ENCODE peak calls at places on chromosomes 1 and 21, in four cellular contexts. One of them, this sample, is unnamed.

GRCh38 chr1:156140879-156141707 is 12.3 kb upstream of the SEMA4A start:
- DNase-seq in fibroblast of mammary gland: peak
- DNase-seq in uterus: no peak
- DNase-seq in endothelial cell: peak
- DNase-seq in this sample: no peak

GRCh38 chr1:17842686-17843085 is 87.6 kb downstream of the ACTL8 start:
- DNase-seq in fibroblast of mammary gland: no peak
- DNase-seq in uterus: no peak
- DNase-seq in endothelial cell: no peak
- DNase-seq in this sample: no peak

GRCh38 chr1:236089046-236089773 is 24.3 kb upstream of the NID1 start:
- DNase-seq in fibroblast of mammary gland: peak
- DNase-seq in uterus: no peak
- DNase-seq in endothelial cell: no peak
- DNase-seq in this sample: no peak

GRCh38 chr1:45478129-45478802 is 12.7 kb downstream of the TESK2 start:
- DNase-seq in fibroblast of mammary gland: no peak
- DNase-seq in uterus: no peak
- DNase-seq in endothelial cell: no peak
- DNase-seq in this sample: no peak

GRCh38 chr1:202304370-202304769 is 37.4 kb downstream of the UBE2T start:
- DNase-seq in fibroblast of mammary gland: no peak
- DNase-seq in uterus: no peak
- DNase-seq in endothelial cell: no peak
- DNase-seq in this sample: no peak

GRCh38 chr1:245715970-245716369 is 561.2 kb downstream of the KIF26B start:
- DNase-seq in fibroblast of mammary gland: peak
- DNase-seq in uterus: no peak
- DNase-seq in endothelial cell: no peak
- DNase-seq in this sample: no peak

GRCh38 chr1:167663002-167663772 is 33.2 kb downstream of the RCSD1 start:
- DNase-seq in fibroblast of mammary gland: peak
- DNase-seq in uterus: no peak
- DNase-seq in endothelial cell: no peak
- DNase-seq in this sample: no peak

GRCh38 chr1:10962483-10962882 is 50.0 kb upstream of the TARDBP start:
- DNase-seq in fibroblast of mammary gland: no peak
- DNase-seq in uterus: no peak
- DNase-seq in endothelial cell: no peak
- DNase-seq in this sample: no peak

GRCh38 chr1:205986291-205986690 is 16.9 kb downstream of the RAB7B start:
- DNase-seq in fibroblast of mammary gland: no peak
- DNase-seq in uterus: no peak
- DNase-seq in endothelial cell: no peak
- DNase-seq in this sample: no peak

GRCh38 chr1:43284065-43284464 is 1.3 kb downstream of the C1orf210 start:
- DNase-seq in fibroblast of mammary gland: no peak
- DNase-seq in uterus: no peak
- DNase-seq in endothelial cell: no peak
- DNase-seq in this sample: no peak

GRCh38 chr1:43284711-43285110 is 670 bp downstream of the C1orf210 start:
- DNase-seq in fibroblast of mammary gland: no peak
- DNase-seq in uterus: no peak
- DNase-seq in endothelial cell: no peak
- DNase-seq in this sample: no peak

GRCh38 chr1:43286115-43286514 is 734 bp upstream of the C1orf210 start:
- DNase-seq in fibroblast of mammary gland: no peak
- DNase-seq in uterus: no peak
- DNase-seq in endothelial cell: no peak
- DNase-seq in this sample: no peak

GRCh38 chr1:43286533-43286932 is 1.2 kb upstream of the C1orf210 start:
- DNase-seq in fibroblast of mammary gland: no peak
- DNase-seq in uterus: no peak
- DNase-seq in endothelial cell: no peak
- DNase-seq in this sample: no peak

GRCh38 chr1:43285269-43285986 is at the start of gene C1orf210:
- DNase-seq in fibroblast of mammary gland: no peak
- DNase-seq in uterus: no peak
- DNase-seq in endothelial cell: no peak
- DNase-seq in this sample: no peak
- TF ChIP-seq CTCF in fibroblast of mammary gland: no peak
- TF ChIP-seq CTCF in uterus: no peak
- TF ChIP-seq CTCF in endothelial cell: no peak
- TF ChIP-seq CTCF in this sample: no peak

GRCh38 chr1:22107126-22107525 is 35.8 kb downstream of the WNT4 start:
- DNase-seq in fibroblast of mammary gland: peak
- DNase-seq in uterus: no peak
- DNase-seq in endothelial cell: no peak
- DNase-seq in this sample: no peak

GRCh38 chr1:22108343-22109135 is 34.4 kb downstream of the WNT4 start:
- DNase-seq in fibroblast of mammary gland: no peak
- DNase-seq in uterus: peak
- DNase-seq in endothelial cell: no peak
- DNase-seq in this sample: no peak

GRCh38 chr1:22104865-22105437 is 37.9 kb downstream of the WNT4 start:
- DNase-seq in fibroblast of mammary gland: no peak
- DNase-seq in uterus: no peak
- DNase-seq in endothelial cell: no peak
- DNase-seq in this sample: no peak

GRCh38 chr1:22104074-22104473 is 38.8 kb downstream of the WNT4 start:
- DNase-seq in fibroblast of mammary gland: no peak
- DNase-seq in uterus: no peak
- DNase-seq in endothelial cell: no peak
- DNase-seq in this sample: no peak

DNA sequence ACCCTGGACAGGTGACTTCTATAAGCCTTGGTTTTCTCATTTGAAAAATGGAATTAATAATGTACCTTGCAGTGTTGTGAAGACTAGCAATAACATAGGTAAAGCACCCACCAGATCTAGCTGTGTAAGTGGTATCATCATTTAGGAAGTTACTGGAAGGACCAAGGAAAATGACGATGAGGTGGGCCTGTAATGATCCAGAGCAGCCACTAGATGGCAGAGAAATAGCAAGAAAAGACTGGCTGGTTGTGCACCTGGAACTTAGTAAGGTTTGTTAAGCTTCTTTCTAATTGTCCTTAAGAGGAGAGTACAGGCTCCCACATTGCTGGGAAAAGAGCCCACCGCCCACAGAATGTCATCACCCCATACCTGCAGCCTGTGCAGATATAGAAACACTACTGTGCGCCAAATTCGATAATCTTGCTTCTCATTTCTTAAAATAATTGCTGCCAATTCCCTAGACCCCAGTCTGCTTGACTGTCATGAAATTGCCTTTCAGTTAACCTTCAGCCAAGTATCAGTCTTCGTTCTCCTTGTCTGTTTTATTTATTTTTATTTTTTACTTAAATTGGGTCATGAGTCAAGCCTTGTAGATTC is 37.2 kb downstream of the WNT4 start:
- DNase-seq in fibroblast of mammary gland: peak
- DNase-seq in uterus: peak
- DNase-seq in endothelial cell: peak
- DNase-seq in this sample: no peak
- TF ChIP-seq CTCF in fibroblast of mammary gland: peak
- TF ChIP-seq CTCF in uterus: peak
- TF ChIP-seq CTCF in endothelial cell: peak
- TF ChIP-seq CTCF in this sample: peak

DNA sequence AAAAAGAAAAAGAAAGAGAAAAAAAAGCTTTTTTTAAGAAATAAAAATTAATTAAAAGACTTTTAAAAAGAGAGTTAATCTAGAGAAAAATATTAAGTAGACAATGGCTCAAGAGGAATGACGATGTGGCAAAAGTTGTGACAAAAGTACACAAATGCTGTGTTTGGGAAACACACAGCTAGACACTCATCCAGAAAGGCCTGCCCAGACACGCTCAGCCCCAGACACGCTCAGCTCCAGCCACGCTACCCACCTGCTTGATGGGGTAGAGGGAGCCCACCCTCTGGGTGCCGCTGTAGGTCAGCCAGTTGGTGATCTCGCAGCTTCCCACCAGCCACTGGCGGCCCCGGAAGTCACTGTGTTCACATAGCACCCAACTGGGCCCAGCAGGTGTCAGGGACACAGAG is 10.2 kb downstream of the CD52 start:
- DNase-seq in fibroblast of mammary gland: no peak
- DNase-seq in uterus: no peak
- DNase-seq in endothelial cell: no peak
- DNase-seq in this sample: no peak
- TF ChIP-seq CTCF in fibroblast of mammary gland: no peak
- TF ChIP-seq CTCF in uterus: no peak
- TF ChIP-seq CTCF in endothelial cell: no peak
- TF ChIP-seq CTCF in this sample: no peak

GRCh38 chr1:24828183-24828886 is 83.1 kb downstream of the CLIC4 start:
- DNase-seq in fibroblast of mammary gland: no peak
- DNase-seq in uterus: no peak
- DNase-seq in endothelial cell: no peak
- DNase-seq in this sample: no peak
- TF ChIP-seq CTCF in fibroblast of mammary gland: no peak
- TF ChIP-seq CTCF in uterus: no peak
- TF ChIP-seq CTCF in endothelial cell: no peak
- TF ChIP-seq CTCF in this sample: no peak

DNA sequence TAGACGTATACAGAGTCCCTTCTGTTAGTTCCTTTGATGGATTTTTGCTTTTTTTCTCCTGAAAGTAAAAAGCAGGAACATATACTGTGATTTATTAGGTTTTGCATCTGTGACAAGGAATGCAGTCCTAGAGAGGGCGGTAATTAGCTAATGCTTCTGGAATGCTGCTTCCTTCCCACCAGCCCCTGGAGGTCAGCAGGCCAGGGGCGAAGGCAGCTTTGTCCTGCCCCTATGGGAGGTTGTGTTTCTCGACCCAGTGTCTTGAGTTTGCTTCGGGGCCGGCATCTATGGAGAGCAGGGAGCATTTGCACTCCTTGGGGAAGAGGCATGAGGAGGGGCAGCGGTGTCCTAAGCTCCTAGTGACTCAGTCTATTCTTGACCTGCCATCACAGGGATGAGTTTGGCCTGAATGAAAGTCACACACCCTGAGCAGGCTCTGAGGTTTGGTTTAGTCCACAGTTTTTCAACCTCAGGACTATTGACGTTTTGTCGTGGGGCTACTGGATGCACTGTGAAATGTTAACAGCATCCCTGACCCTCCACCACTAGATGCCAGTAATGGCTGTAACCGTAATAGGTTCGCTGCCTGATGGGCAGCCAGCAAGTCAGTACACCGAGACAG is 85.0 kb upstream of the KCNJ15 start:
- DNase-seq in fibroblast of mammary gland: peak
- DNase-seq in uterus: no peak
- DNase-seq in endothelial cell: peak
- DNase-seq in this sample: no peak
- TF ChIP-seq CTCF in fibroblast of mammary gland: peak
- TF ChIP-seq CTCF in uterus: no peak
- TF ChIP-seq CTCF in endothelial cell: no peak
- TF ChIP-seq CTCF in this sample: peak